ENCODE peak calls at places on chromosome 19, in nine cellular contexts. J, Z, A, P, R, X, C, I and T are unnamed samples.

GRCh38 chr19:10784257-10784656 is 51.8 kb downstream of the TMED1 start:
- DNase-seq in X (no peak), R (no peak), Z (no peak), P (peak; percentile 57), A (no peak), C (no peak), J (no peak), I (no peak), T (no peak)

GRCh38 chr19:45113628-45114027 is 20.6 kb downstream of the PPP1R37 start:
- DNase-seq in Z (no peak), A (no peak), I (no peak), R (no peak), X (no peak), C (no peak), P (peak; percentile 54), J (no peak), T (no peak)

GRCh38 chr19:11164879-11165406 is 9.4 kb upstream of the SPC24 start:
- DNase-seq in C (no peak), Z (no peak), J (peak; percentile 85), X (peak; percentile 96), I (no peak), P (peak; percentile 54), R (no peak), A (no peak), T (no peak)

GRCh38 chr19:58516964-58517833 is 2.4 kb downstream of the ZBTB45 start:
- DNase-seq in A (no peak), X (no peak), R (no peak), J (no peak), P (no peak), C (no peak), I (no peak), Z (no peak), T (no peak)

GRCh38 chr19:14505488-14506239 is 9.7 kb upstream of the GIPC1 start:
- DNase-seq in X (no peak), R (peak; percentile 69), C (peak; percentile 70), A (no peak), P (peak; percentile 54), J (peak; percentile 51), Z (peak; percentile 68), I (no peak), T (peak; percentile 88)

GRCh38 chr19:53772943-53773342 is 51.2 kb downstream of the NLRP12 start:
- DNase-seq in X (peak; percentile 34), Z (peak; percentile 38), J (no peak), I (peak; percentile 9), A (peak; percentile 61), P (peak; percentile 61), R (peak; percentile 74), C (peak; percentile 36), T (peak; percentile 12)

GRCh38 chr19:41422955-41423354 is 4.2 kb downstream of the B3GNT8 start:
- DNase-seq in J (no peak), Z (no peak), R (no peak), A (no peak), C (no peak), X (no peak), P (no peak), I (no peak), T (no peak)

GRCh38 chr19:49859838-49860715 is 7.3 kb downstream of the PNKP start:
- DNase-seq in C (no peak), R (no peak), P (no peak), Z (no peak), J (no peak), I (no peak), X (no peak), A (no peak), T (no peak)

GRCh38 chr19:53659292-53659691 is 27.5 kb downstream of the DPRX start:
- DNase-seq in P (peak; percentile 10), Z (no peak), R (peak; percentile 85), J (no peak), C (no peak), A (no peak), I (no peak), X (no peak), T (no peak)

GRCh38 chr19:21748088-21748487 is 19.3 kb downstream of the ZNF100 start:
- DNase-seq in P (no peak), J (no peak), A (no peak), C (no peak), X (no peak), R (no peak), Z (no peak), I (no peak), T (no peak)

GRCh38 chr19:35368378-35368777 is 2.5 kb upstream of the GPR42 start:
- DNase-seq in J (no peak), I (no peak), C (no peak), Z (no peak), R (no peak), P (no peak), A (no peak), X (no peak), T (no peak)

GRCh38 chr19:41362143-41362847 is 1.7 kb downstream of the B9D2 start:
- DNase-seq in A (no peak), Z (no peak), C (no peak), P (peak; percentile 22), R (no peak), X (no peak), J (no peak), I (no peak), T (no peak)

GRCh38 chr19:43694553-43694952 is 21.3 kb upstream of the IRGC start:
- DNase-seq in J (no peak), C (no peak), A (no peak), X (no peak), P (no peak), R (no peak), I (no peak), Z (no peak), T (no peak)

GRCh38 chr19:53915000-53915399 is 5.9 kb downstream of the CACNG7 start:
- DNase-seq in J (no peak), R (no peak), Z (no peak), A (no peak), X (no peak), C (no peak), P (no peak), I (no peak), T (no peak)

GRCh38 chr19:11422163-11423068 is 3.3 kb upstream of the RGL3 start:
- DNase-seq in J (peak; percentile 70), Z (peak; percentile 60), R (peak; percentile 34), C (peak; percentile 44), A (peak; percentile 17), X (peak; percentile 59), I (no peak), P (peak; percentile 84), T (peak; percentile 30)

GRCh38 chr19:632228-633067 is 889 bp downstream of the POLRMT start:
- DNase-seq in R (peak; percentile 60), P (no peak), Z (peak; percentile 58), J (no peak), A (peak; percentile 46), X (no peak), I (no peak), C (no peak), T (peak; percentile 72)

GRCh38 chr19:40089462-40089861 is 1.3 kb downstream of the ZNF780A start:
- DNase-seq in I (no peak), Z (no peak), P (peak; percentile 5), C (no peak), R (peak; percentile 0), J (no peak), A (no peak), X (no peak), T (no peak)

GRCh38 chr19:48812094-48812929 is 1.5 kb upstream of the BCAT2 start:
- DNase-seq in R (peak; percentile 90), Z (peak; percentile 66), P (peak; percentile 97), J (peak; percentile 93), C (peak; percentile 57), X (peak; percentile 95), I (peak; percentile 59), A (peak; percentile 80), T (peak; percentile 68)

GRCh38 chr19:51599084-51599483 is 28.0 kb downstream of the ZNF175 start:
- DNase-seq in R (no peak), J (no peak), I (no peak), C (no peak), P (no peak), A (no peak), Z (no peak), X (no peak), T (no peak)

DNA sequence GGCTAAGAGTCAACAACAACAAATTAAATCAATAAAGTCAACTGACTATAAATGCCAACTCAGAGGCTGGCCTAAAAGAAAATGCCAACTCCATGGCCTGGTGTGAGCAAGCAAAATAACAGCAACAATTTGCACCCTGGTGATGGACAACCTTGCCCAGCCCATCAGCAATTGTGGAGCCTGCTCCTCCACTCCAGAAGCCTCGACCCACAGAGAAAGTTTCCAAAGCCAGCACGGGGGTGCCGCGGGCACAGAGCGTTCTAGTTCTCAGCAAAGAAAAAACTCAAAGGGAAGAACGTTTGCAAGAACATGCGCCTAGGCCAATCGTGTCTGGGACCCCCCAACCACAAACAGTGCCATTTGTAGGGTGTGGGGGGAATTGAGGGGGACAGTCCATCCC is 11.3 kb downstream of the EPS15L1 start:
- DNase-seq in C (no peak), P (no peak), X (no peak), Z (no peak), R (no peak), I (no peak), A (no peak), J (no peak), T (no peak)
- H3K27ac ChIP-seq in C (no peak overlapping the region), P (no peak overlapping the region), X (no peak overlapping the region), Z (no peak overlapping the region), R (no peak overlapping the region), I (no peak overlapping the region), A (no peak overlapping the region), J (peak overlapping the region; percentile 94), T (no peak overlapping the region)

GRCh38 chr19:18481505-18482222 is 40.2 kb downstream of the ELL start:
- DNase-seq in A (no peak), R (no peak), Z (no peak), X (no peak), I (no peak), J (no peak), C (no peak), P (no peak), T (no peak)
- H3K4me1 ChIP-seq in A (peaks cover 9% of the 10 kb centered on the region), R (peaks cover 14% of the 10 kb centered on the region), Z (peaks cover 44% of the 10 kb centered on the region), X (peaks cover 8% of the 10 kb centered on the region), I (peaks cover 83% of the 10 kb centered on the region), J (peaks cover 93% of the 10 kb centered on the region), C (peaks cover 43% of the 10 kb centered on the region), P (peaks cover 58% of the 10 kb centered on the region), T (peaks cover 47% of the 10 kb centered on the region)

DNA sequence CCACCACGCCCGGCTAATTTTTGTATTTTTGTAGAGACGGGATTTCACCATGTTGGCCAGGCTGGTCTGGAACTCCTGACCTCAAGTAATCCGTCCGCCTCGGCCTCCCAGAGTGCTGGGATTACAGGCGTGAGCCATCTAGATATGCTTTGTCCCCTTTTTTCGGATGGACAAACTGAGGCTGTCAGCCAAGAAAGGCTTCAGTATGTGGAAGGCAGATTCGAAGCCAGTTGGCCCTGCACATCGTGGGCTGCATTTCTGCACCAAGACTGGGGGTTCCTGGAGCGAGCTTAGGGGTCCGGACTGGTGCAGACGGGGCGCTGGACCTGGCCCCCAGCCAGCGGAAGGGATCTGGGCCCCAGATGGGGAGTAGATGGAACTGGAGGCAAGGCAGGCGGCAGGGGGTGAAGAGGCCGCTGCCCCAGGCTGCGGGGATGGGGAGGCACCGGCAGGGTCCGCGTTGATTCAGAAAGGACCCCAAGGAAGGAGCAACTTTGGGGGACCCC is 9.7 kb upstream of the JUND start:
- DNase-seq in A (no peak), R (no peak), J (peak; percentile 40), I (no peak), Z (no peak), X (peak; percentile 57), P (no peak), C (peak; percentile 22), T (no peak)
- H3K4me3 ChIP-seq in A (peak overlapping the region; percentile 82), R (peak overlapping the region; percentile 51), J (peak overlapping the region; percentile 83), I (peak overlapping the region; percentile 93), Z (peak overlapping the region; percentile 56), X (peak overlapping the region; percentile 74), P (no peak overlapping the region), C (no peak overlapping the region), T (no peak overlapping the region)

GRCh38 chr19:5910638-5910907 is 3.5 kb upstream of the CAPS start:
- DNase-seq in Z (no peak), C (no peak), P (no peak), R (no peak), J (no peak), I (no peak), X (no peak), A (no peak), T (no peak)
- H3K27ac ChIP-seq in Z (no peak overlapping the region), C (no peak overlapping the region), P (no peak overlapping the region), R (no peak overlapping the region), J (no peak overlapping the region), I (no peak overlapping the region), X (no peak overlapping the region), A (no peak overlapping the region), T (no peak overlapping the region)